ENCODE peak calls at places on chromosome 4, in six cellular contexts. O is MM.1S, N is tibial artery, Y is right atrium auricular region, U is testis, I is astrocyte. B is an unnamed sample. For H3K4me1, the result is how much of the 10 kb centered on the place peaks cover.

GRCh38 chr4:151887151-151887815 is 126.5 kb upstream of the GATB start:
- DNase-seq in O (no peak), N (no peak), Y (no peak), U (no peak), I (peak), B (peak)

GRCh38 chr4:48262926-48263325 is 6.7 kb downstream of the TEC start:
- DNase-seq in O (no peak), N (peak), Y (no peak), U (no peak), I (peak), B (no peak)

GRCh38 chr4:57575465-57575864 is 465.3 kb upstream of the IGFBP7 start:
- DNase-seq in O (no peak), N (no peak), Y (no peak), U (no peak), I (no peak), B (no peak)

GRCh38 chr4:93373893-93374860 is 454.4 kb upstream of the ATOH1 start:
- DNase-seq in O (no peak), N (no peak), Y (no peak), U (no peak), I (peak), B (no peak)

GRCh38 chr4:112559053-112559452 is 43.1 kb upstream of the NEUROG2 start:
- DNase-seq in O (no peak), N (no peak), Y (no peak), U (no peak), I (no peak), B (no peak)

GRCh38 chr4:44629280-44629866 is 22.1 kb downstream of the YIPF7 start:
- DNase-seq in O (peak), N (no peak), Y (no peak), U (peak), I (peak), B (peak)

GRCh38 chr4:185238750-185239149 is 29.4 kb downstream of the SNX25 start:
- DNase-seq in O (no peak), N (no peak), Y (no peak), U (no peak), I (peak), B (no peak)

GRCh38 chr4:24096603-24097002 is 206.8 kb upstream of the PPARGC1A start:
- DNase-seq in O (no peak), N (no peak), Y (no peak), U (no peak), I (no peak), B (no peak)

GRCh38 chr4:107600456-107600855 is 119.6 kb downstream of the PAPSS1 start:
- DNase-seq in O (no peak), N (no peak), Y (no peak), U (no peak), I (peak), B (no peak)

GRCh38 chr4:127965803-127966175 is 583 bp downstream of the ABHD18 start:
- DNase-seq in O (peak), N (peak), Y (no peak), U (peak), I (peak), B (peak)

GRCh38 chr4:185801471-185801870 is 10.5 kb downstream of the SORBS2 start:
- DNase-seq in O (no peak), N (no peak), Y (no peak), U (no peak), I (no peak), B (no peak)

GRCh38 chr4:40749717-40750460 is at the start of gene NSUN7:
- DNase-seq in O (no peak), N (no peak), Y (no peak), U (peak), I (peak), B (no peak)

GRCh38 chr4:123587983-123588494 is 191.4 kb downstream of the SPRY1 start:
- DNase-seq in O (no peak), N (peak), Y (no peak), U (no peak), I (peak), B (peak)

GRCh38 chr4:125719987-125720386 is 405.2 kb downstream of the FAT4 start:
- DNase-seq in O (no peak), N (no peak), Y (no peak), U (no peak), I (no peak), B (no peak)

GRCh38 chr4:76644831-76645485 is 209.9 kb downstream of the SHROOM3 start:
- DNase-seq in O (no peak), N (no peak), Y (no peak), U (no peak), I (no peak), B (no peak)

GRCh38 chr4:79918292-79918691 is 154.7 kb downstream of the ANTXR2 start:
- DNase-seq in O (no peak), N (no peak), Y (no peak), U (no peak), I (no peak), B (no peak)

GRCh38 chr4:88690355-88690754 is 7.3 kb downstream of the NAP1L5 start:
- DNase-seq in O (no peak), N (no peak), Y (no peak), U (no peak), I (peak), B (peak)

GRCh38 chr4:62274782-62275181 is 1074.7 kb downstream of the ADGRL3 start:
- DNase-seq in O (no peak), N (no peak), Y (no peak), U (no peak), I (no peak), B (no peak)

GRCh38 chr4:79982587-79983327 is 90.3 kb downstream of the ANTXR2 start:
- DNase-seq in O (no peak), N (no peak), Y (no peak), U (no peak), I (no peak), B (no peak)

GRCh38 chr4:53463340-53463739 is 85.9 kb downstream of the FIP1L1 start:
- DNase-seq in O (no peak), N (no peak), Y (no peak), U (no peak), I (no peak), B (no peak)

GRCh38 chr4:54909964-54910363 is 215.4 kb downstream of the KDR start:
- DNase-seq in O (no peak), N (no peak), Y (no peak), U (no peak), I (no peak), B (no peak)

GRCh38 chr4:52370576-52370975 is 288.5 kb downstream of the USP46 start:
- DNase-seq in O (no peak), N (no peak), Y (no peak), U (no peak), I (no peak), B (no peak)
- H3K4me1 ChIP-seq in O (under half), N (under half), Y (under half), U (under half), I (under half), B (under half)

DNA sequence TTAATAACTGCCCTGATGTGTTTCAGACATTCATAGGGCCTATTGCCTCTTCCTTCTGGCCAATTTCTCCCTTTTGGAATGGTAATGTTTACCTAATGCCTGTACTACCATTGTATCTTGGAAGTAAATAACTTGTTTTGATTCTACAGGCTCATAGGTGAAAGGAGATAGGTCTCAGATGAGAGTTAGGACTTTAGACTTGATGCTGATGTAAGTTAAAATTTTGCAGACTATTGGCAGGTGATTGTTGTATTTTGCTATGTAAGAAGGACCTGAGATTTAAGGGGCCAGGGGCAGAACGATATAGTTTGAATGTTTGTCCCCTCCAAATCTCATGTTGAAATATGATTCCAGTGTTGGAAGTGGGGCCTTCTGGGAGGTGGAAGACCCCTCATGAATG is 215.5 kb downstream of the SLC39A8 start:
- DNase-seq in O (no peak), N (no peak), Y (no peak), U (no peak), I (no peak), B (no peak)
- H3K4me1 ChIP-seq in O (under half), N (under half), Y (under half), U (under half), I (under half), B (under half)

GRCh38 chr4:113644398-113644797 is 117.1 kb downstream of the CAMK2D start:
- DNase-seq in O (no peak), N (no peak), Y (no peak), U (no peak), I (no peak), B (no peak)
- H3K4me1 ChIP-seq in O (under half), N (under half), Y (half or more), U (under half), I (under half), B (under half)

GRCh38 chr4:581181-581580 is 5.1 kb upstream of the TMEM271 start:
- DNase-seq in O (no peak), N (no peak), Y (no peak), U (no peak), I (no peak), B (no peak)
- H3K4me1 ChIP-seq in O (under half), N (under half), Y (under half), U (under half), I (under half), B (under half)

GRCh38 chr4:3781997-3782930 is 16.1 kb downstream of the ADRA2C start:
- DNase-seq in O (no peak), N (no peak), Y (no peak), U (no peak), I (no peak), B (no peak)

GRCh38 chr4:3786196-3786869 is 20.1 kb downstream of the ADRA2C start:
- DNase-seq in O (no peak), N (no peak), Y (no peak), U (peak), I (no peak), B (no peak)

GRCh38 chr4:3785292-3785565 is 19.0 kb downstream of the ADRA2C start:
- DNase-seq in O (no peak), N (no peak), Y (no peak), U (no peak), I (no peak), B (no peak)

GRCh38 chr4:3783691-3784306 is 17.6 kb downstream of the ADRA2C start:
- DNase-seq in O (no peak), N (no peak), Y (no peak), U (peak), I (no peak), B (no peak)

DNA sequence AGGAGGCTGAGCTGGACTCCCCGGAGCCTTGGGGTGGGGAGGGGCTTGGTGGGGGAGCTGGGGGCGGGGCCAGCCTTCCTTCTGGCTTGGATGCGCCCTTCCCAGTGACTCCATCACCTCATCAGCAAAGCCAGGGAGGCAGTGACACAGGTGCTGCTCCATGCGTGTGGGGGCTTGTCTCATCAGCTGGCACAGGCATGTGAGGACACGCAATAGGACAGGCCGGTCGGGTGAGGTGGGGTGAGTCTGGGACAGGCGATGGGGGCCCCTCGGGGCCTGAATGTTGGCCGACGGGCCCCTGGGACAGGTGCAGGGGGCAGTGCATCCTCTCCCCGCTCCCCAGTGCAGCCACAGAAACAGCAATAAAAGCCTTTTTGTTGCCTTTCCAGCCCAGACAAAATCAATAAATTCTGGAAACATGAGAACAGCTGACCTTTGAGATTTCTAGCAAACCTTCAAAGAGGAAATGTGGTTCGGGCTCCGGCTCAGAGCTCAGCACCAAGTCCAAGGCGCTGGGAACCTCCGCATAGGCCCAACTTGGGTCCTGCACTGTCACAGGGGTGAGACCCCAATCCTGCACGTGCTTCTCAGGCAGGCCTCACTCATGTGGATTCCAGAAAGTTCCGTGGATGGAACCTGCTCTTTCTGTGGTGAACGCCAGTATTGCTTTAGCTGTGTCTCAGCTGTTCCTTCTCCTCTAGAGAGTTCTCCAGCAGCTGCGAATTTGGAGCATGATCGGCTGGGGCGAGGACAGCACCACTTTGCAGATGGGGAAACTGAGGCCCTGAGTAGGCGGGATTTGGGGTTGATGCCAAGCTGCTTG is 18.5 kb downstream of the ADRA2C start:
- DNase-seq in O (no peak), N (no peak), Y (no peak), U (no peak), I (no peak), B (no peak)
- H3K4me1 ChIP-seq in O (under half), N (under half), Y (under half), U (under half), I (under half), B (under half)

GRCh38 chr4:99949034-99949998 is 759 bp downstream of the H2AZ1 start:
- DNase-seq in O (peak), N (peak), Y (peak), U (peak), I (peak), B (peak)

GRCh38 chr4:99950913-99951254 is 809 bp upstream of the H2AZ1 start:
- DNase-seq in O (no peak), N (no peak), Y (no peak), U (no peak), I (no peak), B (no peak)

GRCh38 chr4:99947608-99948007 is 1.2 kb upstream of the DNAJB14 start:
- DNase-seq in O (no peak), N (no peak), Y (no peak), U (no peak), I (no peak), B (no peak)

GRCh38 chr4:99947190-99947578 is 766 bp upstream of the DNAJB14 start:
- DNase-seq in O (peak), N (no peak), Y (no peak), U (no peak), I (no peak), B (no peak)

DNA sequence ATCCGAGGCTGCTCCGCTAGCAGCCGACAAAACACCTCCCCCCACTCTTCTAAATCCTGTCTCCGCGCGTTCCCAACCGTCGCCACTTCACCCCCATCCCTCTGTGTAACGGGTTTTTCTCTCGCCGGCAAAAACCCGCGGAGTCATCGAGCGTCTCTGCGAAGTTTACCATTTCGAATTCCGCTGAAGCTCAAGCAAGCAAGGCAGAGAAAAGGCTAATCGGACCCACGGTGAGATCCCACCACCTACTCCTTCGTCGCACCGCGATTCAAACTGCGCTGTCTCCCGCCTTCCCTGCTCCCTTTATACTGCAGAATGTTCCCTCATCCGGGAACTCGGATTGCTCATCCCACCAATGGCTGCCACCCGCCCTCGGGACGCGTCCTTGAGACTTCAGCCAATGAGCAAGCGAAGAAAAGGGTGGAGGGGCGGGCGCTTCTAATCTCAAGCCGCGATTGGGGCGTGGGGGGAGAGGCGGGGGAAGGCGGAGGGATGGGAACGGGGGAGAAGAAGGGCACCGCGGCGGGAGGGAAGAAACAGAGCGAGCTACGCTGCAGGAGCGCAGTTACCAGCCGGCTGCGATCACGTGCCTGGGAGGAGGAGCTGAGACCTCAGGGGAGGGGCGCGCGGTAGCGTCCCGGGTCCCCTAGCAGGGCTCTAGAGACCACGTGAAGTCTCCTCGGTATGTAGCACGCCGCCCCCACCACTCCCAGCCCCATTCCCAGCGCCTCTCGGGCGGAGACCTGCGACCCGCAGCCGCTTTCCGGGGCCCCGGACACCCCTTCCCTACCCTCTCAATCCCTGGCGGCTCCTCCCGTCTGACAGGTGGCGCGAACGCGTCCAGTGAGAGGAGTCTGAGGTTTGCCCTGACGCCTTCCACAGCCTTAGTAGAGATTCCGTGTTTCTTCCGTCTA is at the start of gene H2AZ1:
- DNase-seq in O (peak), N (peak), Y (peak), U (peak), I (peak), B (peak)
- H3K4me1 ChIP-seq in O (under half), N (under half), Y (under half), U (under half), I (under half), B (under half)

DNA sequence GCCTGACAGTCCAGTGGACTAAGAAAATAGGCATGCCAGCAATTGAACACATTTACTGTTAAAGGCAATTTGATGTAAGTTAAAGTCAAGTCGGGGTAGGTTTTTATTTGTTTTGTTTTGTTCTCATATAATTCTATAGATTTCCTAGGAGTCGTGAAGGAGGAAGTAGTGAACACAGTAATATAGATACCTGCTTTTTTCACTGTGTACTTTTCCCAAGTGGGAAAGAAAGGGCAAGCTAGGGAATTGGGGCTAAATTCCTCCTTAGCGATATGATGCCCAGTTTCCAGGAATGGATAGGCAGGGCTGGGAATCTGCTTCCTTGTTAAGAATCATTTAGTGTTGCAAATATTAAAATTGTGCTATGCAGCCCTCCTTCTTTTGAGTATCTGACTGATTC is 271.0 kb downstream of the ARHGAP24 start:
- DNase-seq in O (no peak), N (no peak), Y (no peak), U (no peak), I (no peak), B (no peak)
- H3K4me1 ChIP-seq in O (under half), N (under half), Y (under half), U (under half), I (under half), B (under half)